ENCODE peak calls at places on chromosomes 7 and 10, in six cellular contexts. One of them, this sample, is unnamed.

GRCh38 chr10:34664706-34665105 is 150.4 kb downstream of the PARD3 start:
- DNase-seq in HepG2: no peak
- DNase-seq in GM12878: no peak
- DNase-seq in K562: no peak
- DNase-seq in GM12892: no peak
- DNase-seq in H1: no peak
- DNase-seq in this sample: no peak

GRCh38 chr10:61627266-61627665 is 35.5 kb upstream of the CABCOCO1 start:
- DNase-seq in HepG2: no peak
- DNase-seq in K562: no peak
- DNase-seq in GM12892: no peak
- DNase-seq in H1: no peak
- DNase-seq in GM12878: no peak
- DNase-seq in this sample: no peak

GRCh38 chr10:29344073-29344820 is 55.4 kb downstream of the LYZL1 start:
- DNase-seq in GM12878: no peak
- DNase-seq in K562: no peak
- DNase-seq in H1: no peak
- DNase-seq in GM12892: no peak
- DNase-seq in HepG2: no peak
- DNase-seq in this sample: no peak

GRCh38 chr7:47893238-47893637 is 55.0 kb downstream of the PKD1L1 start:
- DNase-seq in K562: peak
- DNase-seq in HepG2: peak
- DNase-seq in H1: peak
- DNase-seq in GM12892: peak
- DNase-seq in GM12878: no peak
- DNase-seq in this sample: peak

GRCh38 chr7:2029936-2030335 is 202.8 kb downstream of the MAD1L1 start:
- DNase-seq in HepG2: no peak
- DNase-seq in GM12878: no peak
- DNase-seq in K562: no peak
- DNase-seq in GM12892: no peak
- DNase-seq in H1: no peak
- DNase-seq in this sample: no peak

GRCh38 chr10:22712246-22712958 is 2.0 kb downstream of the PIP4K2A start:
- DNase-seq in GM12892: no peak
- DNase-seq in K562: no peak
- DNase-seq in GM12878: no peak
- DNase-seq in HepG2: no peak
- DNase-seq in H1: no peak
- DNase-seq in this sample: no peak

GRCh38 chr7:5183155-5183554 is 6.9 kb upstream of the WIPI2 start:
- DNase-seq in H1: no peak
- DNase-seq in K562: no peak
- DNase-seq in HepG2: no peak
- DNase-seq in GM12892: no peak
- DNase-seq in GM12878: no peak
- DNase-seq in this sample: no peak

GRCh38 chr10:30387646-30388243 is 38.7 kb upstream of the MTPAP start:
- DNase-seq in HepG2: peak
- DNase-seq in K562: no peak
- DNase-seq in H1: no peak
- DNase-seq in GM12878: no peak
- DNase-seq in GM12892: no peak
- DNase-seq in this sample: no peak

GRCh38 chr7:81769891-81770818 is at the start of gene HGF:
- DNase-seq in H1: no peak
- DNase-seq in K562: no peak
- DNase-seq in GM12878: no peak
- DNase-seq in GM12892: no peak
- DNase-seq in HepG2: no peak
- DNase-seq in this sample: no peak

GRCh38 chr7:111098011-111098925 is 7.3 kb downstream of the LRRN3 start:
- DNase-seq in GM12892: no peak
- DNase-seq in H1: no peak
- DNase-seq in GM12878: no peak
- DNase-seq in K562: peak
- DNase-seq in HepG2: peak
- DNase-seq in this sample: no peak

GRCh38 chr10:88076027-88076880 is 212.8 kb downstream of the PTEN start:
- DNase-seq in HepG2: no peak
- DNase-seq in GM12892: no peak
- DNase-seq in GM12878: no peak
- DNase-seq in K562: no peak
- DNase-seq in H1: no peak
- DNase-seq in this sample: no peak

GRCh38 chr10:132124201-132124920 is 58.6 kb downstream of the JAKMIP3 start:
- DNase-seq in GM12878: no peak
- DNase-seq in HepG2: no peak
- DNase-seq in K562: no peak
- DNase-seq in GM12892: no peak
- DNase-seq in H1: no peak
- DNase-seq in this sample: no peak

GRCh38 chr10:100827819-100828743 is 82.7 kb downstream of the PAX2 start:
- DNase-seq in H1: peak
- DNase-seq in HepG2: no peak
- DNase-seq in GM12892: peak
- DNase-seq in GM12878: no peak
- DNase-seq in K562: peak
- DNase-seq in this sample: peak

GRCh38 chr10:100653957-100654834 is 91.2 kb upstream of the PAX2 start:
- DNase-seq in K562: no peak
- DNase-seq in GM12878: no peak
- DNase-seq in GM12892: no peak
- DNase-seq in HepG2: no peak
- DNase-seq in H1: peak
- DNase-seq in this sample: no peak

GRCh38 chr10:70974351-70974901 is 86.1 kb upstream of the PCBD1 start:
- DNase-seq in HepG2: no peak
- DNase-seq in K562: peak
- DNase-seq in GM12892: no peak
- DNase-seq in H1: no peak
- DNase-seq in GM12878: no peak
- DNase-seq in this sample: no peak

GRCh38 chr7:135169141-135169935 is 1.2 kb downstream of the CYREN start:
- DNase-seq in GM12878: no peak
- DNase-seq in H1: peak
- DNase-seq in GM12892: peak
- DNase-seq in HepG2: peak
- DNase-seq in K562: peak
- DNase-seq in this sample: peak

GRCh38 chr10:19828278-19829049 is 12.2 kb downstream of the PLXDC2 start:
- DNase-seq in GM12878: no peak
- DNase-seq in HepG2: no peak
- DNase-seq in K562: no peak
- DNase-seq in GM12892: no peak
- DNase-seq in H1: no peak
- DNase-seq in this sample: no peak

GRCh38 chr7:48089415-48089975 is 430 bp downstream of the UPP1 start:
- DNase-seq in K562: no peak
- DNase-seq in GM12892: peak
- DNase-seq in H1: no peak
- DNase-seq in HepG2: no peak
- DNase-seq in GM12878: no peak
- DNase-seq in this sample: peak

DNA sequence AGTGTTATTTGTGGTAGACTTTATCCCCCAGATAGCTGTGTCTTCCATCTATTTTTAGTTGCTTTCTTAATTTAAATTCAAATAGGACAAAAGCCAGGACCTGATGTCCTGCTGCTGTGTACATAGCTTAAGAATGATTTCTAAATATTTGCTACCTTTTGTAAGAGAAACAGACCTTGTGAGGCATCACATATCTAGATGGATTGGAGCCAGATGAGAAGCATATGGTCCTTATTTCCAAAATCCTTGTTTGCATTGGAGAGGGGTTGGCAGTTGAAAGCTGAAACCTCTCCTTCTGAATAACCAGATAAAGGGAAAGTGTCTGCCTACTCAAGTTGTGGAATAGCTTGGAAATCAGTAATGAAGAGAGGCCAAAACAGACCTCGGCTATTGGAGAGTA is 50.7 kb upstream of the AMPH start:
- DNase-seq in H1: no peak
- DNase-seq in GM12892: no peak
- DNase-seq in GM12878: no peak
- DNase-seq in K562: no peak
- DNase-seq in HepG2: no peak
- DNase-seq in this sample: no peak
- TF ChIP-seq POLR2A in H1: no peak
- TF ChIP-seq POLR2A in GM12892: no peak
- TF ChIP-seq POLR2A in GM12878: no peak
- TF ChIP-seq POLR2A in K562: no peak
- TF ChIP-seq POLR2A in HepG2: no peak
- TF ChIP-seq POLR2A in this sample: no peak

GRCh38 chr7:100684534-100685042 is 9.5 kb downstream of the GIGYF1 start:
- DNase-seq in HepG2: no peak
- DNase-seq in H1: no peak
- DNase-seq in GM12892: peak
- DNase-seq in GM12878: no peak
- DNase-seq in K562: no peak
- DNase-seq in this sample: no peak
- TF ChIP-seq TAF1 in HepG2: no peak
- TF ChIP-seq TAF1 in H1: no peak
- TF ChIP-seq TAF1 in GM12892: no peak
- TF ChIP-seq TAF1 in GM12878: no peak
- TF ChIP-seq TAF1 in K562: no peak
- TF ChIP-seq TAF1 in this sample: no peak

GRCh38 chr7:98204670-98205069 is 6.6 kb upstream of the BHLHA15 start:
- DNase-seq in K562: no peak
- DNase-seq in GM12878: no peak
- DNase-seq in H1: no peak
- DNase-seq in GM12892: no peak
- DNase-seq in HepG2: no peak
- DNase-seq in this sample: no peak
- TF ChIP-seq POLR2A in K562: no peak
- TF ChIP-seq POLR2A in GM12878: no peak
- TF ChIP-seq POLR2A in H1: no peak
- TF ChIP-seq POLR2A in GM12892: no peak
- TF ChIP-seq POLR2A in HepG2: no peak
- TF ChIP-seq POLR2A in this sample: no peak

GRCh38 chr7:39589323-39590111 is 23.3 kb downstream of the YAE1 start:
- DNase-seq in K562: peak
- DNase-seq in GM12878: peak
- DNase-seq in HepG2: no peak
- DNase-seq in GM12892: no peak
- DNase-seq in H1: no peak
- DNase-seq in this sample: no peak
- TF ChIP-seq TAF1 in K562: no peak
- TF ChIP-seq TAF1 in GM12878: no peak
- TF ChIP-seq TAF1 in HepG2: no peak
- TF ChIP-seq TAF1 in GM12892: no peak
- TF ChIP-seq TAF1 in H1: no peak
- TF ChIP-seq TAF1 in this sample: no peak

DNA sequence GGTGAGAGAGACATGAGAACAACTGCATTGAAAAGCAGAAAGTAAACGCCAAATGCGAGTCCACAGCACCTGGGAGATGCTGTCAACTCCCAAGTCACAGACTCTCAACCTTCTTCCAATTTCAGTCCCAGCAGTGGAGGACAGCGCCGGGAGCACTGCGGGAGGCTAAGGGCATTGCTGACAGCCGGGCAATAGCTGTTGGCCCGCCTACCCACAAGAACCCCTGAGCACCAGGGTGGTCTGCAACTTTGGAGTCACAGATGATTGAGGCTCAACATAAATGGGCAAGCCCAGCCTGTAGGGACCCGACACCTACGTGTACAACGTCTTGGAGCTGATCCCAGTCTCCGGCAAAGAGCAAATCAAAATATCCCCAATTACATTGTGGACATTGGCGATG is 262.9 kb downstream of the TCERG1L start:
- DNase-seq in H1: peak
- DNase-seq in HepG2: no peak
- DNase-seq in K562: no peak
- DNase-seq in GM12878: no peak
- DNase-seq in GM12892: no peak
- DNase-seq in this sample: no peak
- TF ChIP-seq POLR2A in H1: no peak
- TF ChIP-seq POLR2A in HepG2: no peak
- TF ChIP-seq POLR2A in K562: no peak
- TF ChIP-seq POLR2A in GM12878: no peak
- TF ChIP-seq POLR2A in GM12892: no peak
- TF ChIP-seq POLR2A in this sample: no peak

DNA sequence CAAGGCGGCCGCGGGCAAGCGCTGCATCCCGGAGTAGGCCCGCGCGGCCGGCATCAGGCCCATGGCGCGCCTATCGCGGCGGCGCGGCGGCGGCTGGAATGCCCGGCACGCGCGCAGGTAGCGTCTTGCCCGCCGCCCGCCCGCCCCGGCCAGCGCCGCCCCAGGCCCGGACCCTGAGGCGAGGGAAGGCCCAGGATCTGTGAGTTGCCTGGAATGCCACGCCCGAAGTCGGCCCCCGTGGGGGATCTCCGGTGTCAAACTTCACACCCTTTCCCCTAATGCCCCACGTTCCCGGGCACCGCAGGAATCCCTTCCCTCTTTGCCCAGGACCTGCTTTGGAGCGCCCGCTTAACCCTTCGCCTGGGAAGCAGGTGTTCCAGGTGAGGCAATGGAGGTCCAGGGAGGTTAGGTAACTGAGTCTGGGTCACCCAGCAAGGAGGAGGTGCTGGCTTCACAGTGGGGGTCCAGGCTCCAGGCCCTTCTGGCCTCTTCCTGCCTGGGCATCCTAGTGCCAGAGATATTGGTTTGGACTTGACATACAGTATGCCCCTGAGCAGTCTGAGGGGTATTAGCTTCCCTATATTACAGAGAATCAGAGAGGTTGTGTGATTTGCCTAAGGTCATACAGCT is 138.1 kb downstream of the ARHGAP22 start:
- DNase-seq in GM12892: no peak
- DNase-seq in HepG2: no peak
- DNase-seq in K562: no peak
- DNase-seq in H1: peak
- DNase-seq in GM12878: no peak
- DNase-seq in this sample: no peak
- TF ChIP-seq TAF1 in GM12892: no peak
- TF ChIP-seq TAF1 in HepG2: no peak
- TF ChIP-seq TAF1 in K562: no peak
- TF ChIP-seq TAF1 in H1: no peak
- TF ChIP-seq TAF1 in GM12878: no peak
- TF ChIP-seq TAF1 in this sample: no peak